ENCODE peak calls at places on chromosomes 11 and 22, in five cellular contexts. F is iPS DF 6.9, Q is K562, L is transverse colon, C is adrenal gland. J is an unnamed sample. For H3K9me3, the result is how much of the 10 kb centered on the place peaks cover.

GRCh38 chr22:38309614-38310517 is 7.4 kb downstream of the CSNK1E start:
- DNase-seq in Q (no peak), L (no peak), C (no peak), F (no peak), J (no peak)

GRCh38 chr11:113675003-113675471 is 31.1 kb downstream of the TMPRSS5 start:
- DNase-seq in F (no peak), C (no peak), Q (no peak), L (no peak), J (peak)

GRCh38 chr11:13718394-13718793 is 49.9 kb downstream of the FAR1 start:
- DNase-seq in C (no peak), L (no peak), Q (no peak), F (no peak), J (no peak)

GRCh38 chr22:46090051-46090591 is 60.2 kb upstream of the PPARA start:
- DNase-seq in L (peak), F (no peak), Q (no peak), C (peak), J (no peak)

GRCh38 chr11:16812274-16812673 is 73.8 kb downstream of the C11orf58 start:
- DNase-seq in L (no peak), Q (no peak), F (no peak), C (no peak), J (no peak)

GRCh38 chr11:95296621-95297025 is 65.6 kb upstream of the SESN3 start:
- DNase-seq in Q (no peak), C (peak), L (no peak), F (no peak), J (no peak)

GRCh38 chr22:45007247-45007945 is 2.4 kb downstream of the PHF21B start:
- DNase-seq in F (no peak), L (no peak), C (no peak), Q (peak), J (no peak)

GRCh38 chr11:31870609-31871309 is 59.6 kb upstream of the PAX6 start:
- DNase-seq in F (peak), C (peak), Q (peak), L (peak), J (peak)

GRCh38 chr22:37033605-37034430 is 14.3 kb downstream of the MPST start:
- DNase-seq in C (no peak), L (peak), Q (no peak), F (no peak), J (no peak)

GRCh38 chr22:35542972-35543516 is 2.4 kb downstream of the RASD2 start:
- DNase-seq in C (no peak), Q (no peak), F (no peak), L (no peak), J (no peak)

GRCh38 chr11:75198278-75198948 is 42.2 kb upstream of the TPBGL start:
- DNase-seq in F (no peak), L (no peak), Q (no peak), C (no peak), J (no peak)

GRCh38 chr11:81080476-81080875 is 1639.6 kb upstream of the TENM4 start:
- DNase-seq in Q (no peak), L (no peak), F (no peak), C (no peak), J (no peak)

GRCh38 chr11:89119426-89119825 is 53.6 kb upstream of the GRM5 start:
- DNase-seq in F (no peak), L (no peak), C (no peak), Q (no peak), J (no peak)

GRCh38 chr11:19656140-19656541 is 56.5 kb upstream of the NAV2 start:
- DNase-seq in F (no peak), C (no peak), Q (no peak), L (no peak), J (no peak)

GRCh38 chr11:57482782-57483569 is 22.6 kb downstream of the RTN4RL2 start:
- DNase-seq in L (peak), C (no peak), F (no peak), Q (no peak), J (no peak)

GRCh38 chr11:3367221-3367620 is 11.7 kb downstream of the ZNF195 start:
- DNase-seq in L (no peak), C (no peak), F (no peak), Q (no peak), J (no peak)

GRCh38 chr22:28570697-28571373 is 108.8 kb downstream of the TTC28 start:
- DNase-seq in Q (no peak), C (no peak), F (no peak), L (no peak), J (no peak)

GRCh38 chr11:42462558-42463310 is 849.1 kb upstream of the API5 start:
- DNase-seq in C (no peak), L (no peak), F (no peak), Q (no peak), J (no peak)
- H3K9me3 ChIP-seq in C (under half), L (under half), F (under half), Q (under half), J (under half)

GRCh38 chr11:67647471-67647870 is 3.1 kb downstream of the ACY3 start:
- DNase-seq in C (no peak), Q (no peak), F (no peak), L (no peak), J (no peak)
- H3K27ac ChIP-seq in C (no peak), Q (no peak), F (no peak), L (no peak), J (no peak)

DNA sequence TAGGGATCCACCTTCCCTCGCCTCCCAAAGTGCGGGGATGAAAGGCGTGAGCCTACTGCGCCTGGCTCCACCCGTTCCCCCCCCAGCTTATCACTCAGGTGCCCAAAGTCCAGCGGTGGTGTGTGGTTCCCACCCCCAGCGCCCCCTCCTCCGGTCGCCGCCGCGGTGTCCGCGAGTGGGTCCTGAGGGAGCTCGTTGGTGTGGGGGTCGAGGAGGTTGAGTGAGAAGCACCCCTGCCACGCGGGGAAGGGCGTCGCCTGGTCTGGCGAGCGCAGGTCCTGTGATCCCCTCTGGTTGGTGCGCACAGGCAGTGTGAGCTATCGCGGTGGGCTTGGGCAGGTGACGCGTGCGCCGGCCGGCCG is 3900.6 kb upstream of the OR11H1 start:
- DNase-seq in F (no peak), L (no peak), C (no peak), Q (no peak), J (no peak)
- H3K9me3 ChIP-seq in F (under half), L (under half), C (under half), Q (under half), J (under half)

DNA sequence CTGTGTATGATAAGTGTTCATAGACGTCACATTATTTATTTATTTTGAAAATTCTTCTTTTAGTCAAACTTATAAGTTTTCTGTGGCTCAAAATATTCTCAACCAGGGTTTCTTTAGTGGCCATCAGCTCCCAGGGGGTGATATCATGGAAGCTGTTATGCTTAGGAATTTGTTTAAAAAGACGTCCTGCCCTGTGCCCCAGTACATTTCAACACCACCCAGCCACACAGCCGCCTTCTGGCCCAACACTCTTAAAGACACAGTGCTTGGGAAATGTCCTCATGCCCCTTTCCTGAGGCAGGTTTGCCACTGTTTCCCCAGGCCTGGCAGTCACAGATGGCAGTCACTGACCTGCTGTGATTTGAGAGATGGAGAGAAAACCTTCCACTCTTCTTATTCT is 19.9 kb downstream of the TSKU start:
- DNase-seq in C (peak), Q (no peak), F (no peak), L (no peak), J (peak)
- H3K27ac ChIP-seq in C (no peak), Q (no peak), F (no peak), L (no peak), J (no peak)

J was measured in SJSA1.